ENCODE peak calls at places on chromosomes 2 and 18, in seven cellular contexts. L, R, H, I, O, S and M are unnamed samples.

GRCh38 chr2:150267651-150268415 is 219.6 kb downstream of the RND3 start:
- DNase-seq in L (no peak), H (no peak), R (no peak), I (peak), O (peak), S (no peak), M (no peak)

GRCh38 chr2:21694536-21694935 is 570.8 kb downstream of the TDRD15 start:
- DNase-seq in L (no peak), S (no peak), H (no peak), O (no peak), I (no peak), R (no peak), M (no peak)

GRCh38 chr18:37546023-37546537 is 19.5 kb downstream of the CELF4 start:
- DNase-seq in R (no peak), S (no peak), L (no peak), H (no peak), I (no peak), O (no peak), M (no peak)

GRCh38 chr2:28359222-28360065 is 33.2 kb upstream of the FOSL2 start:
- DNase-seq in S (no peak), R (peak), O (peak), L (no peak), H (peak), I (no peak), M (no peak)

GRCh38 chr2:15281681-15282080 is 279.5 kb downstream of the NBAS start:
- DNase-seq in R (no peak), O (no peak), I (no peak), S (no peak), H (no peak), L (no peak), M (no peak)

GRCh38 chr2:96739051-96739632 is 722 bp downstream of the LMAN2L start:
- DNase-seq in H (no peak), O (no peak), R (no peak), I (no peak), L (no peak), S (no peak), M (no peak)

GRCh38 chr2:98926601-98927000 is 9.4 kb downstream of the CRACDL start:
- DNase-seq in S (no peak), H (no peak), L (no peak), I (no peak), O (no peak), R (no peak), M (peak)

GRCh38 chr2:128329607-128330006 is 10.9 kb upstream of the HS6ST1 start:
- DNase-seq in H (no peak), I (no peak), L (no peak), O (peak), R (no peak), S (no peak), M (no peak)

GRCh38 chr18:9719421-9719981 is 11.4 kb downstream of the RAB31 start:
- DNase-seq in I (no peak), O (peak), S (peak), R (no peak), H (no peak), L (no peak), M (peak)

GRCh38 chr2:21372654-21373053 is 248.9 kb downstream of the TDRD15 start:
- DNase-seq in I (peak), H (no peak), R (no peak), O (peak), L (no peak), S (no peak), M (no peak)

GRCh38 chr2:172643142-172643541 is 87.3 kb downstream of the PDK1 start:
- DNase-seq in O (peak), L (no peak), H (no peak), I (no peak), S (no peak), R (no peak), M (no peak)

GRCh38 chr2:3321825-3322224 is 55.8 kb downstream of the EIPR1 start:
- DNase-seq in H (no peak), O (no peak), R (no peak), S (no peak), I (no peak), L (no peak), M (no peak)

GRCh38 chr2:30990736-30991135 is 147.5 kb downstream of the GALNT14 start:
- DNase-seq in L (no peak), I (no peak), H (no peak), O (no peak), R (no peak), S (no peak), M (no peak)

GRCh38 chr2:211055438-211055837 is 499.0 kb downstream of the CPS1 start:
- DNase-seq in H (no peak), S (no peak), O (no peak), I (peak), R (no peak), L (no peak), M (no peak)

GRCh38 chr18:519019-519879 is 18.7 kb upstream of the COLEC12 start:
- DNase-seq in S (peak), L (peak), H (peak), R (peak), O (peak), I (no peak), M (peak)

GRCh38 chr2:63440612-63441011 is 147.7 kb downstream of the WDPCP start:
- DNase-seq in S (peak), I (no peak), H (no peak), R (no peak), L (no peak), O (peak), M (no peak)

GRCh38 chr2:233990261-233990798 is 60.2 kb upstream of the SPP2 start:
- DNase-seq in I (no peak), R (peak), L (no peak), S (no peak), H (no peak), O (no peak), M (no peak)

GRCh38 chr18:3753116-3753515 is 303.1 kb downstream of the TGIF1 start:
- DNase-seq in I (no peak), H (no peak), R (no peak), L (no peak), S (no peak), O (no peak), M (no peak)

GRCh38 chr2:112482309-112483046 is 522 bp downstream of the TTL start:
- DNase-seq in I (peak), L (peak), R (peak), O (peak), S (no peak), H (peak), M (peak)

GRCh38 chr2:108968619-108969018 is 20.4 kb downstream of the EDAR start:
- DNase-seq in R (peak), S (no peak), H (no peak), I (no peak), L (no peak), O (no peak), M (no peak)

GRCh38 chr2:149330127-149331022 is at the start of gene LYPD6:
- DNase-seq in R (peak), I (peak), L (peak), H (peak), O (peak), S (no peak), M (peak)

GRCh38 chr2:14350856-14351255 is 281.7 kb upstream of the LRATD1 start:
- DNase-seq in R (no peak), L (no peak), I (no peak), S (no peak), H (no peak), O (no peak), M (no peak)

GRCh38 chr2:218370410-218371063 is 11.5 kb upstream of the SLC11A1 start:
- DNase-seq in I (no peak), R (peak), L (no peak), H (peak), O (peak), S (peak), M (peak)

GRCh38 chr2:181573140-181573736 is 83.7 kb downstream of the CERKL start:
- DNase-seq in H (no peak), S (no peak), I (peak), R (no peak), L (no peak), O (peak), M (no peak)

GRCh38 chr2:236955675-236956618 is 129.7 kb upstream of the COPS8 start:
- DNase-seq in S (no peak), R (no peak), H (no peak), L (no peak), O (no peak), I (no peak), M (no peak)

GRCh38 chr2:217086038-217086522 is 226.2 kb upstream of the TNP1 start:
- DNase-seq in O (peak), R (no peak), S (no peak), H (no peak), L (no peak), I (no peak), M (no peak)

GRCh38 chr18:78892201-78892600 is 87.4 kb upstream of the SALL3 start:
- DNase-seq in R (no peak), S (no peak), L (no peak), I (no peak), O (no peak), H (no peak), M (no peak)

GRCh38 chr2:179861777-179862117 is 335 bp upstream of the ZNF385B start:
- DNase-seq in O (peak), S (no peak), L (peak), H (no peak), R (no peak), I (peak), M (no peak)

GRCh38 chr2:7794916-7795315 is 877.7 kb downstream of the RNF144A start:
- DNase-seq in H (no peak), L (no peak), S (no peak), R (no peak), O (no peak), I (no peak), M (no peak)

GRCh38 chr2:202203348-202203747 is 35.0 kb downstream of the SUMO1 start:
- DNase-seq in O (no peak), H (no peak), S (no peak), R (no peak), L (no peak), I (no peak), M (no peak)

GRCh38 chr2:19538411-19538963 is 180.1 kb upstream of the OSR1 start:
- DNase-seq in S (peak), I (no peak), H (no peak), L (no peak), O (peak), R (peak), M (no peak)

GRCh38 chr2:137508739-137509384 is 455.4 kb upstream of the HNMT start:
- DNase-seq in O (no peak), H (no peak), L (no peak), R (no peak), S (no peak), I (peak), M (no peak)

GRCh38 chr2:71560286-71561011 is 107.1 kb downstream of the DYSF start:
- DNase-seq in R (no peak), I (no peak), H (peak), L (no peak), S (no peak), O (no peak), M (peak)

GRCh38 chr18:23071285-23071684 is 64.0 kb upstream of the CABLES1 start:
- DNase-seq in H (peak), R (peak), O (peak), L (no peak), I (no peak), S (no peak), M (peak)

GRCh38 chr2:34261701-34262100 is 662.6 kb upstream of the FAM98A start:
- DNase-seq in O (no peak), I (peak), L (no peak), S (no peak), R (no peak), H (no peak), M (no peak)

GRCh38 chr2:239498981-239499633 is 98.3 kb upstream of the HDAC4 start:
- DNase-seq in L (peak), S (no peak), O (no peak), R (peak), H (peak), I (no peak), M (peak)

GRCh38 chr2:102082591-102083586 is 59.7 kb upstream of the IL1R1 start:
- DNase-seq in I (no peak), R (no peak), L (no peak), H (no peak), S (no peak), O (peak), M (no peak)

GRCh38 chr18:34322365-34323289 is 97.9 kb upstream of the NOL4 start:
- DNase-seq in L (no peak), O (peak), I (peak), H (peak), S (peak), R (peak), M (no peak)
- TF ChIP-seq CTCF in L (peak), O (peak), I (peak), H (peak), S (peak), R (peak), M (peak)

GRCh38 chr18:56789004-56789888 is 138.1 kb downstream of the WDR7 start:
- DNase-seq in R (peak), I (peak), L (no peak), H (no peak), O (peak), S (no peak), M (no peak)
- H3K27ac ChIP-seq in R (no peak), I (no peak), L (no peak), H (peak), O (no peak), S (no peak), M (no peak)

GRCh38 chr2:237983922-237984321 is 17.1 kb downstream of the UBE2F start:
- DNase-seq in I (no peak), L (no peak), H (no peak), S (no peak), O (no peak), R (no peak), M (no peak)

GRCh38 chr2:237982039-237982725 is 15.4 kb downstream of the UBE2F start:
- DNase-seq in H (no peak), O (no peak), L (no peak), I (no peak), R (no peak), S (no peak), M (no peak)

GRCh38 chr2:237987263-237987662 is 20.4 kb downstream of the UBE2F start:
- DNase-seq in H (no peak), I (peak), S (no peak), L (no peak), O (no peak), R (no peak), M (no peak)
- TF ChIP-seq CTCF in H (no peak), I (peak), S (no peak), L (no peak), O (no peak), R (no peak), M (no peak)

GRCh38 chr2:110748489-110748867 is 16.1 kb downstream of the ACOXL start:
- DNase-seq in O (peak), S (no peak), L (no peak), I (no peak), R (peak), H (no peak), M (no peak)

GRCh38 chr2:110747522-110748488 is 15.4 kb downstream of the ACOXL start:
- DNase-seq in L (no peak), H (no peak), O (no peak), S (no peak), R (no peak), I (no peak), M (no peak)

GRCh38 chr2:110744429-110744828 is 12.1 kb downstream of the ACOXL start:
- DNase-seq in R (no peak), I (no peak), S (no peak), O (no peak), L (no peak), H (no peak), M (no peak)

GRCh38 chr2:110745048-110745447 is 12.7 kb downstream of the ACOXL start:
- DNase-seq in R (no peak), O (no peak), I (no peak), L (no peak), S (no peak), H (no peak), M (no peak)

DNA sequence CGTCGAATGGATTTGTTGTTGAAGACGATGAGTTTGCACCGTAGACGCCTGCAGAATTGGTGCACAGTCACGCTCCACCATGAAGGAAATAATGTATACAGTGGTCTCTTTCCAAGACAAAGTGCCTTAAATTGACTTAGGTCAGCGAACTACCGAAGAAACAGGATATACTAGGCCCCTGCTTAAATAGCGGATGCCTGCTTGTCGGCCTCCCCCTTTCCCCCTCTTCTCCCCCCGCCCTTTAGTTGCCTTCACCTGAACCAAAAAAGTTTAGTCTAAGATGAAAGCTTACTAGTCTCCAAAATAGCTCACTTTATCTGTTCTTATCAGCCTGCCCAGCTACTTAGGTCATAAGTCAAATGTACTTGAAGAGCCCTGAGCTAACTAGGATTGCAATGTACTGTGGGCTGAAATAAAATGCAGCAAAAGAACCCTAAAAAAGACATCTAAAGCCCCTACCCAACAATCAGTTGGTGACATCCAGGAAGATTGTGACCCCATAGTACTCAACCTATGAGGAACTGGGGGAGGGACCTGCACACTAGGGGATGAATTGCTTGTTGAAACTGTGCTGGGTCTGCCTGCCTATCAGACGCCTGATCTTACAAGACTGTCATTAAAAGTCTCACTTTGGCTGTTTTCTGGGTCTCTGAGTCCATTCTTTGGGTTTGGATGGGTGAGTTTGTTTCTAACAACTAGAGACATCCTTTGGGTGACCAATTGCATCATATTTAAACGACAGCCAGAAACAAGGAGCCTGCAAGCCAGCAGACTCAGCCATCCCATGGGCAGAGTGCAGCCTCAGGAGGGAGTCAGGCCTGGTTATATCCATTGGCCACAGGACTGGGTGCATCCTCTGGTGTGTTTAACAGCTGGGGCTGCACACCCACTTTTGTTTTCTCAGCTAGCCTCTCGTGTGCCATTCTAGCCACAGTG is 14.5 kb downstream of the ACOXL start:
- DNase-seq in I (no peak), L (no peak), R (no peak), O (no peak), S (no peak), H (no peak), M (no peak)
- H3K27ac ChIP-seq in I (no peak), L (no peak), R (no peak), O (no peak), S (no peak), H (no peak), M (no peak)